ENCODE peak calls at places on chromosome 12, in ten cellular contexts. M is fibroblast of the aortic adventitia; I is transverse colon; Y is body of pancreas; K is prostate gland; R is pancreas; N is colonic mucosa; H is fibroblast of pulmonary artery; O is CD8-positive, alpha-beta T cell; P is epithelial cell of esophagus. A is an unnamed sample.

GRCh38 chr12:8742501-8742900 is 44.7 kb downstream of the RIMKLB start:
- DNase-seq in M (peak; percentile 71), I (no peak), Y (no peak), K (no peak), R (no peak), N (no peak), H (peak; percentile 49), O (no peak), P (peak; percentile 76), A (peak; percentile 53)

GRCh38 chr12:47790676-47791350 is 17.8 kb downstream of the SLC48A1 start:
- DNase-seq in M (no peak), I (no peak), Y (no peak), K (no peak), R (no peak), N (no peak), H (no peak), O (no peak), P (no peak), A (no peak)

GRCh38 chr12:52372216-52373154 is 5.2 kb upstream of the KRT85 start:
- DNase-seq in M (peak; percentile 93), I (peak; percentile 82), Y (peak; percentile 89), K (peak; percentile 88), R (peak; percentile 90), N (peak; percentile 77), H (peak; percentile 95), O (peak; percentile 39), P (peak; percentile 93), A (peak; percentile 93)

GRCh38 chr12:67766370-67766769 is 117.8 kb downstream of the DYRK2 start:
- DNase-seq in M (peak; percentile 63), I (no peak), Y (peak; percentile 14), K (no peak), R (no peak), N (no peak), H (peak; percentile 31), O (no peak), P (peak; percentile 86), A (peak; percentile 73)

GRCh38 chr12:57883057-57883456 is 36.5 kb upstream of the CTDSP2 start:
- DNase-seq in M (no peak), I (no peak), Y (no peak), K (no peak), R (no peak), N (no peak), H (no peak), O (no peak), P (no peak), A (no peak)

GRCh38 chr12:117526756-117527479 is 165.5 kb upstream of the NOS1 start:
- DNase-seq in M (no peak), I (no peak), Y (no peak), K (no peak), R (no peak), N (no peak), H (no peak), O (no peak), P (no peak), A (no peak)

GRCh38 chr12:109458086-109458485 is 19.0 kb downstream of the KCTD10 start:
- DNase-seq in M (peak; percentile 65), I (no peak), Y (no peak), K (no peak), R (no peak), N (no peak), H (peak; percentile 74), O (no peak), P (peak; percentile 21), A (peak; percentile 54)

GRCh38 chr12:6553051-6553868 is 2.6 kb downstream of the IFFO1 start:
- DNase-seq in M (peak; percentile 86), I (no peak), Y (no peak), K (no peak), R (no peak), N (no peak), H (peak; percentile 87), O (no peak), P (no peak), A (peak; percentile 97)

DNA sequence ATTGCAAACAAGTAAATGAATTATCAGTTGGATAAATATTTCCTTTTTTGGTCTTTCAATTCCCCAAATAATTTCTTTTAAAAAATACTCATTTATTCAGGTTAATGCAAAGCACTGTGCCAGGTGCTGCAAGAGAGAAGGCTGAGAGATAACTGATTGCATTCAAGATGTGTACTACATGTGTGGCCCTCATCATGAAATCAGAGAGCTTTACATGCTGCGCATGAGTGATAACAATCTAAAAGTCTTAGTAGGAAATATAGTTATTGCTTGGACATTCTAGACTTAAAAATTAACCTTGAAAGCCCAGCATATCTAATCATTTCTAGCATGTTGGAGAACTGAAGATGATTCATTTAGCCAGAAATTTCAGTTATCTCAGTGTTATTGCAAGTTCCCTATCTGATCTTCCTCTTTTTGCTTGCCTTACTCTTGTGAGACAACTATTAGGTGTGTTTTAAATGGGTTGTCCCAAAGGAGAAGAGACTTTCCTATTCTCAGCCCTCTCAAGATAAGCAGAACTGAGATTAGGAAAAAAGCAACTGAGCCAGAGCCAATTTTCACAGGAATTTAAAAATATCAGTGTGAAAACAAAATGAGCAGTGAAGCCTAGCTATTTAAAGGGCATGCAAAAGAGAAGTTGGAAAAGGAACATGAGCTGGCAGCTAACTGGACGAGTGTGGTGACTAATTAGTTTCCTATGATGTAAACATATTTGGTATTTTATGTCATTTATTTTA is 60.9 kb downstream of the PLEKHA5 start:
- DNase-seq in M (peak; percentile 81), I (no peak), Y (no peak), K (no peak), R (no peak), N (no peak), H (peak; percentile 59), O (no peak), P (peak; percentile 68), A (peak; percentile 75)
- TF ChIP-seq CTCF in M (no peak), I (no peak), Y (no peak), K (no peak), R (no peak), N (no peak), H (no peak), O (no peak), P (no peak), A (no peak)

DNA sequence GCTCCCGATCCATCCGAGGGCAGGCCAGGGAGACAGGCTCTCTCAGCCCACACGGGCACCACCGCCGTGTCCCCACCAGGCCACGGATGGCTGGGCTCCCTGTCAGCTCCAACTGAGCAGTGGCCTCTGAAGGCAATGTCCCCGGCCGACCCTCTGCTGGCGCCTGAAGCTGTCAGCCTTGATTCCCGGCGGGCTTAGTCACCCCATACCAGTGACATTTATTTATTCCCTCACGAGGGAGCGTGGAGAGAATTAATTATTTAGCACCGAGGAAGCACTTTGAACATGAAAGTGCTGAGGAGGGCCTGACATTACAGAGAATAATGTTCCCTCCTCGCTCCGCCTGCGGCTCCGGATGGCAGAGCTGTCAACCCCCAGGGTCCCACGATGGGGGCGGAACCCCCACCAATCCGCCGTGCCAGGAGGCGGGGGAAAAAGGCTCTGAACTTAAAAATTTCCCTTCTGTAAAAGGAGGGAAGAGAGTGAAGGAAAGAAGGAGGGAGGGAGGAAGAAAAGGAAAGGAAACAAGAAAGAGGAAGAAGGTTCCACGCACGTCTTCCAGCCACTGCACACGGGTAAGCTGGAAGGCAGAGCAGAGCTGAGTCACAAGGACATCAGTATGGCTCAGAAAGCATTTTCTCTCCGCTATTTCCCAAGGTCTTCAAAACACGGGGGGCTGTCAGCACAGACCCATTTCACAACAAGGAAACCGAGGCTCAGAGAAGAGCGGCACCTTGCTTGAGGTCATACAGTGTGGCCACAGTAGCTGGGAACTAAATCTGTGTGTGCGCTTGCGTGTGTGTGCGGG is 108.7 kb upstream of the NCOR2 start:
- DNase-seq in M (peak; percentile 56), I (no peak), Y (peak; percentile 51), K (no peak), R (no peak), N (no peak), H (peak; percentile 57), O (no peak), P (no peak), A (peak; percentile 59)
- H3K4me3 ChIP-seq in M (no peak overlapping the region), I (no peak overlapping the region), Y (no peak overlapping the region), K (no peak overlapping the region), R (no peak overlapping the region), N (no peak overlapping the region), H (no peak overlapping the region), O (no peak overlapping the region), P (no peak overlapping the region), A (no peak overlapping the region)

GRCh38 chr12:119200601-119201000 is 21.9 kb downstream of the HSPB8 start:
- DNase-seq in M (no peak), I (no peak), Y (no peak), K (no peak), R (no peak), N (no peak), H (no peak), O (no peak), P (no peak), A (no peak)

GRCh38 chr12:119198440-119198839 is 19.7 kb downstream of the HSPB8 start:
- DNase-seq in M (no peak), I (no peak), Y (no peak), K (no peak), R (no peak), N (no peak), H (no peak), O (no peak), P (no peak), A (no peak)

DNA sequence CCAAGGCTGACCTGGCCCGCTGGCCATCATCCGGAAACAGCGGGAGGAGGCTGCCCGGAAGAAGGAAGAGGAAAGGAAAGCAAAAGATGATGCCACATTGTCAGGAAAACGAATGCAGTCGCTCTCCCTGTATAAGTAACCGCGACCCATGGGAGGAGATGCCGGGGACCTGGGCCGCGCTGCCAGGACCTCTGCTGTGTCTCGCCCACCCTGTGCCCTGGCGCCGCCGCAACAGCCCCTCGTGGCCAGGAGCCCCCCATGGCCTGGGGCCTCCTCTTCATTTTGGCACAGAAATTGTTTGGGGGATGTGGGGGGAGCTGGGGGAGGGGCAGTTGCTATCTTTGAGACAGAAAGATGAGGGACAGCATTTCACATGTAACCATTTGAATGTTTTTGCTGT is 16.5 kb downstream of the HSPB8 start:
- DNase-seq in M (no peak), I (no peak), Y (no peak), K (no peak), R (no peak), N (no peak), H (no peak), O (no peak), P (no peak), A (no peak)
- TF ChIP-seq CTCF in M (no peak), I (no peak), Y (no peak), K (no peak), R (no peak), N (no peak), H (no peak), O (no peak), P (no peak), A (no peak)

GRCh38 chr12:9907769-9908168 is 24.4 kb downstream of the CLEC2A start:
- DNase-seq in M (no peak), I (no peak), Y (no peak), K (no peak), R (no peak), N (no peak), H (no peak), O (no peak), P (no peak), A (no peak)

GRCh38 chr12:9908350-9908749 is 23.8 kb downstream of the CLEC2A start:
- DNase-seq in M (no peak), I (no peak), Y (no peak), K (no peak), R (no peak), N (no peak), H (no peak), O (no peak), P (no peak), A (no peak)

GRCh38 chr12:9909724-9910123 is 22.4 kb downstream of the CLEC2A start:
- DNase-seq in M (no peak), I (no peak), Y (no peak), K (no peak), R (no peak), N (no peak), H (no peak), O (no peak), P (no peak), A (no peak)

GRCh38 chr12:9910716-9911421 is 21.3 kb downstream of the CLEC2A start:
- DNase-seq in M (no peak), I (no peak), Y (no peak), K (no peak), R (no peak), N (no peak), H (no peak), O (no peak), P (peak; percentile 16), A (peak; percentile 6)

DNA sequence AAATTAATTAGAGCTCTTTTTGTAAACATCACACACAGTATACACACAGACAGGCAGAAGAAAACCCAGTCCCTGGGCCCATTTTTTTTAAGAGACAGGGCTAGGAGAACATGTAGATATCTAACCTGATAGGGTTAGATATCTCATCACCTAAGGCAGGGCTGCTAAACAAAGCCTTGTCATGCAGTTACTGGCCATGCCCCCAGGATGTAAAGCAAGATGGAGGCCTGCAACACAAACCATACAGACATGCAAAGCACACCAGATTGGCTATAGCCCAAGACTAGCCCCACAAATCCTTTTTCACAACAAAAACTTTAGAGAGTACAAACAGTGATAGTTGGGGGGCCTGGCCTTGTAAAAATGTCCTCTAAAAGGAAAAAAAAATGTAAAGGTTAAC is 20.5 kb downstream of the CLEC2A start:
- DNase-seq in M (no peak), I (no peak), Y (no peak), K (no peak), R (no peak), N (no peak), H (no peak), O (no peak), P (no peak), A (no peak)
- H3K4me3 ChIP-seq in M (no peak overlapping the region), I (no peak overlapping the region), Y (no peak overlapping the region), K (no peak overlapping the region), R (no peak overlapping the region), N (no peak overlapping the region), H (no peak overlapping the region), O (no peak overlapping the region), P (no peak overlapping the region), A (no peak overlapping the region)